ENCODE peak calls at places on chromosome 5, in six cellular contexts. B is fibroblast of mammary gland; W is effector memory CD8-positive, alpha-beta T cell; L is CD8-positive, alpha-beta T cell; O is activated T-cell treated with anti-CD3 and anti-CD28 coated beads for 1 hour; J is effector CD4-positive, alpha-beta T cell. E is an unnamed sample.
A peak's percentile ranks its signal among the peaks of the same experiment; 100 is the strongest.

GRCh38 chr5:146081685-146082084 is 23.7 kb downstream of the PLAC8L1 start:
- DNase-seq in B (no peak), W (no peak), L (no peak), O (no peak), J (no peak), E (peak; percentile 14)

GRCh38 chr5:169197343-169197742 is 103.6 kb downstream of the SLIT3 start:
- DNase-seq in B (no peak), W (no peak), L (no peak), O (no peak), J (no peak), E (peak; percentile 32)

GRCh38 chr5:129410488-129410887 is 49.6 kb upstream of the ADAMTS19 start:
- DNase-seq in B (no peak), W (no peak), L (no peak), O (no peak), J (no peak), E (no peak)

GRCh38 chr5:77437194-77437593 is 54.9 kb downstream of the WDR41 start:
- DNase-seq in B (no peak), W (no peak), L (no peak), O (no peak), J (no peak), E (no peak)

GRCh38 chr5:16721151-16722102 is 104.6 kb upstream of the RETREG1 start:
- DNase-seq in B (no peak), W (no peak), L (no peak), O (no peak), J (no peak), E (no peak)

GRCh38 chr5:133128066-133128465 is 76.3 kb downstream of the HSPA4 start:
- DNase-seq in B (no peak), W (no peak), L (no peak), O (no peak), J (no peak), E (no peak)

GRCh38 chr5:79170661-79171060 is 59.1 kb downstream of the BHMT start:
- DNase-seq in B (no peak), W (no peak), L (no peak), O (no peak), J (no peak), E (no peak)

GRCh38 chr5:56383761-56384160 is 150.6 kb upstream of the ANKRD55 start:
- DNase-seq in B (peak; percentile 1), W (no peak), L (no peak), O (no peak), J (no peak), E (no peak)

GRCh38 chr5:100840364-100840763 is 62.7 kb downstream of the ST8SIA4 start:
- DNase-seq in B (peak; percentile 38), W (no peak), L (no peak), O (no peak), J (no peak), E (peak; percentile 65)

GRCh38 chr5:76737846-76738245 is 21.9 kb downstream of the F2R start:
- DNase-seq in B (no peak), W (no peak), L (no peak), O (no peak), J (no peak), E (no peak)

E was measured in fibroblast of the aortic adventitia.